ENCODE peak calls at places on chromosomes 2 and 18, in seven cellular contexts. P is PC-3, V is neural progenitor cell, J is DND-41, R is endothelial cell of umbilical vein, U is cardiac muscle cell, O is tibial nerve. K is an unnamed sample. For H3K36me3 and H3K4me1, the result is how much of the 10 kb centered on the place peaks cover.

GRCh38 chr2:221572821-221573429 is 821 bp upstream of the EPHA4 start:
- DNase-seq in V (peak), P (peak), J (no peak), O (no peak), R (peak), U (no peak), K (no peak)

GRCh38 chr18:32289480-32290075 is 99.7 kb downstream of the MEP1B start:
- DNase-seq in J (peak), V (peak), O (no peak), R (peak), P (peak), U (peak), K (peak)

GRCh38 chr2:29616569-29616968 is 304.8 kb downstream of the ALK start:
- DNase-seq in O (no peak), J (no peak), V (no peak), U (no peak), R (no peak), P (no peak), K (no peak)

GRCh38 chr2:100820346-100821254 is 661 bp downstream of the NPAS2 start:
- DNase-seq in P (no peak), R (peak), U (no peak), V (peak), O (no peak), J (peak), K (no peak)

GRCh38 chr2:97840198-97840597 is 126.8 kb downstream of the ZAP70 start:
- DNase-seq in R (no peak), P (no peak), O (no peak), J (no peak), V (no peak), U (no peak), K (no peak)

GRCh38 chr2:196295005-196295404 is 123.6 kb upstream of the STK17B start:
- DNase-seq in U (no peak), O (no peak), P (no peak), J (no peak), R (no peak), V (no peak), K (no peak)

GRCh38 chr2:17610521-17610920 is 70.0 kb downstream of the VSNL1 start:
- DNase-seq in R (no peak), O (no peak), V (no peak), U (peak), J (no peak), P (no peak), K (no peak)

GRCh38 chr2:191930205-191930604 is 83.3 kb upstream of the CAVIN2 start:
- DNase-seq in V (no peak), U (no peak), P (no peak), R (peak), J (no peak), O (no peak), K (no peak)

GRCh38 chr2:237540823-237541222 is 25.6 kb upstream of the PRLH start:
- DNase-seq in R (no peak), V (no peak), O (peak), U (no peak), P (peak), J (no peak), K (no peak)

GRCh38 chr2:165582863-165583506 is 113.5 kb downstream of the CSRNP3 start:
- DNase-seq in J (no peak), P (no peak), R (no peak), O (no peak), U (no peak), V (no peak), K (no peak)

GRCh38 chr2:176174850-176175728 is 13.4 kb upstream of the HOXD1 start:
- DNase-seq in O (no peak), U (no peak), P (no peak), V (peak), J (no peak), R (no peak), K (no peak)

GRCh38 chr2:32553829-32554432 is 73.9 kb upstream of the TTC27 start:
- DNase-seq in P (peak), O (no peak), U (peak), R (peak), V (peak), J (no peak), K (peak)

GRCh38 chr18:43539862-43540261 is 262.6 kb upstream of the SYT4 start:
- DNase-seq in V (no peak), O (no peak), R (no peak), P (peak), J (no peak), U (no peak), K (no peak)
- H3K4me3 ChIP-seq in V (no peak), O (no peak), R (no peak), P (no peak), J (no peak), U (no peak), K (no peak)

DNA sequence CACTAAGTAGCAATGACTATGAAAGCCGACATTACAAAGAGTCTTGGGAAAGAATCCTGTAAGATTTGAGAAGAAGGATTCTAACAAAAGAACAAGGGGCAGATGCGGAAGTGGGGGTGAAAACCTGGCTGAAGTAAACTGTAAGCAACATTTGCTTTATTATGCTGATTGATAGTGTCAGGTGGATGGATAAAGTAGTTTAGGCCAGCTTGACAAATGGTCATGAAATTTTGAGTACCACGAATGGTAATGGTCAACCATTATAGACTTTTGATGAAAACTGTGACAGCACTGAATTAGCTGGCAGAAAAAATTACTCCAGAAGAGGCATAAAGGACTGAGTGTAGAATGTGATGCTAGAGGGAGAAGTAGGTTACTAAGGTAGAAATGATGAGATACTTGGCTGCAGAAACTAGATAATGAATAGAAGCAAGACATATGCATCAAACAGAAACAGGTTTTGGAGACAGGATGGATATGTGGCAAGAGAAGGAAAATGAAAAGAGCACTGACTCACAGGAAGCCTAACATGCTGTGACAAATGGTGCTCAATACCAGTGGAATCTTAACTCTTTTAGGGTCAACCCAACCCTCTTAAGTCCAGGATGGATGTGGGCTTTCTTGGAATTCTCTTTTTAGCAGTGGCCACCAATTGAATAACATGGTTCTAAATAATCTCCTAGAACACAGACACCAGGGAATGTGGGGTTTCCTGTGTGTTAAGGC is 6.8 kb downstream of the THUMPD2 start:
- DNase-seq in R (peak), U (no peak), V (no peak), P (peak), J (no peak), O (no peak), K (no peak)
- H3K36me3 ChIP-seq in R (under half), U (under half), V (under half), P (under half), J (under half), O (under half), K (under half)

GRCh38 chr18:3451166-3451988 is 1.4 kb downstream of the TGIF1 start:
- DNase-seq in V (peak), O (peak), U (peak), J (peak), P (peak), R (peak), K (peak)
- H3K4me1 ChIP-seq in V (under half), O (under half), U (under half), J (under half), P (under half), R (under half), K (under half)

DNA sequence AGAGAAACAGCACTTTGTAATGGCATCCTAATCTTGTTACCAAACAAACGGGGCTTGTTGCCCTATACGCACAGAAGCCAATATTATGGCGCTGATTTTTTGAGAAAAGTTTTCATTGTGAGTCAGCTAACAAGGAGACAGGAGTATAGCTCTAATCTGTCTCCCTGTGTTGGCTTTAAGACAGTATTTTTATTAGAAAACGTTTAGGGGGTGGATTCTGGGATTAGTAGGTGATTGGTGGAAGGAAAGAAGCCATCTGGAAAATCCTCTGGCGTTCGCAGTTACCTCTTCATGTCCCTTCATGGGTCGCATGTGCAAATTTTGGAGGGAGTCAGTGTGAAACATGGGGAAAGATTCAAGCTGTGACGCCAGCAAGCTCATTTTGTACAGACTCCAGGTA is 698 bp upstream of the TMEM237 start:
- DNase-seq in U (no peak), J (no peak), P (no peak), R (no peak), V (peak), O (no peak), K (no peak)
- H3K4me3 ChIP-seq in U (peak), J (peak), P (no peak), R (no peak), V (peak), O (peak), K (no peak)

K was measured in SJSA1.